ENCODE peak calls at places on chromosomes 3 and 15, in eight cellular contexts. V is heart left ventricle, S is HCT116, J is adrenal gland, B is suprapubic skin, G is tibial nerve, U is H1, E is sigmoid colon. L is an unnamed sample.

GRCh38 chr15:49343546-49343945 is 79.5 kb upstream of the FGF7 start:
- DNase-seq in V (no peak), S (no peak), J (no peak), B (no peak), G (no peak), U (no peak), E (no peak), L (no peak)

GRCh38 chr15:72034859-72035650 is 82.9 kb downstream of the MYO9A start:
- DNase-seq in V (no peak), S (no peak), J (no peak), B (no peak), G (no peak), U (no peak), E (no peak), L (no peak)

GRCh38 chr3:52085883-52086282 is 29.5 kb upstream of the DUSP7 start:
- DNase-seq in V (peak; percentile 38), S (no peak), J (no peak), B (no peak), G (no peak), U (no peak), E (no peak), L (no peak)

GRCh38 chr15:33093234-33093633 is 101.3 kb downstream of the FMN1 start:
- DNase-seq in V (no peak), S (no peak), J (no peak), B (no peak), G (no peak), U (no peak), E (no peak), L (no peak)

GRCh38 chr3:127072971-127073851 is 90.3 kb downstream of the PLXNA1 start:
- DNase-seq in V (peak; percentile 58), S (no peak), J (no peak), B (peak; percentile 57), G (no peak), U (no peak), E (peak; percentile 38), L (no peak)

GRCh38 chr3:119660474-119661150 is at the start of gene POPDC2:
- DNase-seq in V (no peak), S (no peak), J (no peak), B (no peak), G (no peak), U (no peak), E (peak; percentile 77), L (no peak)

GRCh38 chr3:123584988-123585937 is at the start of gene HACD2:
- DNase-seq in V (peak; percentile 98), S (peak; percentile 95), J (peak; percentile 97), B (peak; percentile 97), G (peak; percentile 89), U (peak; percentile 95), E (peak; percentile 98), L (peak; percentile 95)

GRCh38 chr3:23283625-23284024 is 80.5 kb downstream of the UBE2E2 start:
- DNase-seq in V (no peak), S (no peak), J (no peak), B (no peak), G (no peak), U (no peak), E (no peak), L (no peak)

GRCh38 chr3:119352863-119353527 is 58.8 kb downstream of the ARHGAP31 start:
- DNase-seq in V (no peak), S (peak; percentile 8), J (no peak), B (no peak), G (no peak), U (no peak), E (no peak), L (no peak)

GRCh38 chr3:72505539-72506430 is 342.5 kb downstream of the SHQ1 start:
- DNase-seq in V (no peak), S (no peak), J (no peak), B (no peak), G (no peak), U (no peak), E (no peak), L (no peak)

GRCh38 chr3:81580399-81580798 is 181.0 kb downstream of the GBE1 start:
- DNase-seq in V (no peak), S (no peak), J (no peak), B (no peak), G (no peak), U (no peak), E (no peak), L (no peak)

GRCh38 chr3:181947606-181948005 is 235.9 kb downstream of the SOX2 start:
- DNase-seq in V (no peak), S (no peak), J (no peak), B (no peak), G (no peak), U (no peak), E (no peak), L (no peak)

GRCh38 chr3:30078736-30079135 is 527.7 kb upstream of the TGFBR2 start:
- DNase-seq in V (no peak), S (no peak), J (no peak), B (no peak), G (no peak), U (no peak), E (no peak), L (peak; percentile 30)

GRCh38 chr15:90264649-90265048 is 823 bp upstream of the NGRN start:
- DNase-seq in V (no peak), S (no peak), J (no peak), B (no peak), G (no peak), U (no peak), E (no peak), L (no peak)

GRCh38 chr3:66297917-66298316 is 77.1 kb downstream of the SLC25A26 start:
- DNase-seq in V (no peak), S (no peak), J (no peak), B (no peak), G (no peak), U (no peak), E (no peak), L (no peak)

GRCh38 chr3:50510325-50510724 is 6.9 kb upstream of the CACNA2D2 start:
- DNase-seq in V (no peak), S (no peak), J (no peak), B (no peak), G (no peak), U (no peak), E (no peak), L (no peak)

DNA sequence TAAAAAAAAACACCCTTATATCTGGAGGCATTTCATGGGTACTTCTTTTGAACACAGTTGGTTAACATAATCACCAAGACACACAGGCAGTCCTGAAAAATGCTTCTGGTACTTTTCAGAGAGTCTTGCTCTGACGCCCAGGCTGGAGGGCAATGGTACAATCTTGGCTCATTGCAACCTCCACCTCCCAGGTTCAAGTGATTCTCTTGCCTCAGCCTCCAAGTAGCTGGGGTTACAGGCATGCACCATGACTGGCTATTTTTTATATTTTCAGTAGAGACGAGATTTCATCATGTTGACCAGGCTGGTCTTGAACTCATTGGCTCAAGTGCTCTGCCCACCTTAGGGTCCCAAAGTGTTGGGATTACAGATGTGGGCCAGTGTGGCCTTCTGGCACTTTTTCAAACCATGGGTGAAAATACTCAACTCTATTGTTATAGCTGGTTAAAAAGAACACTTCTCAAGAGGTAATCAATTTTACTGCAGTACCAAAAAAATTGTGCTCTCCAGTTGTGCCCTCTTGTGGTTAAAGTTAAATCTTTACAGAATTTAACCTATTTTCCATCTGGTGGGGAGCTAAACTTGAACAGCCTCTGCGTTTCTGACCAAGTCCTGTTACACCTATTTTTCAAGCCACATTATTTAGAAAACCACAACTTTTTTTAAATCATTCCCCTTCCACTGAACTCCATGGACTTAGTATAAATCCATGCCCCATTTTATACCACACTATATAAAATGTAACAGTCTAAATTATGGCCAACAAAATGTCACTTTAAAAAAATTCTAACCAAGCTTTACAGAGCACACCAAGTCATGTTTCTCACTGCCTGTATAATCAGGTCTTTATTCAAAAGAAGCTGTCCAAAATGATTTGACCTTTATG is 1.2 kb upstream of the SNAPC5 start:
- DNase-seq in V (no peak), S (no peak), J (no peak), B (no peak), G (no peak), U (no peak), E (no peak), L (no peak)
- TF ChIP-seq POLR2A in V (no peak), S (no peak), J (no peak), B (no peak), G (no peak), U (no peak), E (no peak), L (no peak)

GRCh38 chr15:63918317-63918672 is 84.5 kb upstream of the HERC1 start:
- DNase-seq in V (no peak), S (no peak), J (no peak), B (no peak), G (no peak), U (no peak), E (no peak), L (no peak)
- H3K4me1 ChIP-seq in V (peaks cover 44% of the 10 kb centered on the region), S (peaks cover 13% of the 10 kb centered on the region), J (no peaks in the 10 kb centered on the region), B (peaks cover 7% of the 10 kb centered on the region), G (peaks cover 44% of the 10 kb centered on the region), U (peaks cover 14% of the 10 kb centered on the region), E (peaks cover 8% of the 10 kb centered on the region), L (peaks cover 46% of the 10 kb centered on the region)

GRCh38 chr15:41928100-41928499 is 34.2 kb upstream of the SPTBN5 start:
- DNase-seq in V (no peak), S (no peak), J (no peak), B (no peak), G (no peak), U (no peak), E (no peak), L (no peak)
- TF ChIP-seq POLR2A in V (no peak), S (no peak), J (no peak), B (no peak), G (no peak), U (no peak), E (no peak), L (no peak)

DNA sequence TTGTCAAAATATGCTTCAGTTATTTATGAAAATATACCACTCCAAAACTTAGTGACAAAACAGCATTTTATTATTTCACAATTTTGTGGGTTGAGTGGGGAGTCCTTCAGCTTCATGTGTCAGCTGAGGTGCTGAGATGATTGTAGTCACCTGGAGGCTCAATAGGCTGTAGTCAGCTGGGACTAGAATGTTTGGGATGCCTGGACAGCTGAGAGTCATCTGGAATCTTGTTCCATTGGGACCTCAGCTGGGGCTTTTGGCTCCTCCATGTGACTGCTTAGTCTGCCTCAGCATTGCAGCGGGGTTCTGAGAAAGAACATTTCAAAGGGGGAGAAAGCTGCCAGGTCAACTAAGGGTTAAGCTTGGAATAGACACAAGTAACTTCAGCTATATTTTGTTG is 13.4 kb downstream of the STT3B start:
- DNase-seq in V (no peak), S (no peak), J (no peak), B (no peak), G (no peak), U (no peak), E (peak; percentile 67), L (no peak)
- H3K4me1 ChIP-seq in V (peaks cover 58% of the 10 kb centered on the region), S (peaks cover 10% of the 10 kb centered on the region), J (peaks cover 53% of the 10 kb centered on the region), B (peaks cover 78% of the 10 kb centered on the region), G (peaks cover 78% of the 10 kb centered on the region), U (no peaks in the 10 kb centered on the region), E (peaks cover 36% of the 10 kb centered on the region), L (peaks cover 62% of the 10 kb centered on the region)

L was measured in gastrocnemius medialis.